ENCODE peak calls at places on chromosomes 3 and 15, in four cellular contexts. One of them, this sample, is unnamed.

GRCh38 chr15:34810455-34811146 is 15.3 kb upstream of the ACTC1 start:
- DNase-seq in cardiac fibroblast: peak; percentile 75
- DNase-seq in activated CD8-positive, alpha-beta memory T cell treated with anti-CD3 and anti-CD28 coated beads for 1 hour: no peak
- DNase-seq in activated T-helper 1 cell treated with anti-CD3 and anti-CD28 coated beads, Interleukin-2, amount 50 U/mL, for 16 hours: no peak
- DNase-seq in this sample: no peak

GRCh38 chr3:159252274-159252673 is 450.4 kb downstream of the MFSD1 start:
- DNase-seq in activated T-helper 1 cell treated with anti-CD3 and anti-CD28 coated beads, Interleukin-2, amount 50 U/mL, for 16 hours: no peak
- DNase-seq in activated CD8-positive, alpha-beta memory T cell treated with anti-CD3 and anti-CD28 coated beads for 1 hour: no peak
- DNase-seq in cardiac fibroblast: no peak
- DNase-seq in this sample: no peak

GRCh38 chr15:68795298-68795848 is 25.3 kb downstream of the ANP32A start:
- DNase-seq in activated CD8-positive, alpha-beta memory T cell treated with anti-CD3 and anti-CD28 coated beads for 1 hour: peak; percentile 33
- DNase-seq in cardiac fibroblast: peak; percentile 79
- DNase-seq in activated T-helper 1 cell treated with anti-CD3 and anti-CD28 coated beads, Interleukin-2, amount 50 U/mL, for 16 hours: peak; percentile 32
- DNase-seq in this sample: no peak

GRCh38 chr3:155024006-155024638 is 56.0 kb upstream of the MME start:
- DNase-seq in activated T-helper 1 cell treated with anti-CD3 and anti-CD28 coated beads, Interleukin-2, amount 50 U/mL, for 16 hours: no peak
- DNase-seq in cardiac fibroblast: peak; percentile 74
- DNase-seq in activated CD8-positive, alpha-beta memory T cell treated with anti-CD3 and anti-CD28 coated beads for 1 hour: no peak
- DNase-seq in this sample: no peak

GRCh38 chr3:28050895-28051294 is 190.5 kb upstream of the CMC1 start:
- DNase-seq in activated CD8-positive, alpha-beta memory T cell treated with anti-CD3 and anti-CD28 coated beads for 1 hour: no peak
- DNase-seq in activated T-helper 1 cell treated with anti-CD3 and anti-CD28 coated beads, Interleukin-2, amount 50 U/mL, for 16 hours: no peak
- DNase-seq in cardiac fibroblast: peak; percentile 53
- DNase-seq in this sample: no peak

GRCh38 chr3:23044463-23044862 is 158.7 kb upstream of the UBE2E2 start:
- DNase-seq in cardiac fibroblast: no peak
- DNase-seq in activated T-helper 1 cell treated with anti-CD3 and anti-CD28 coated beads, Interleukin-2, amount 50 U/mL, for 16 hours: no peak
- DNase-seq in activated CD8-positive, alpha-beta memory T cell treated with anti-CD3 and anti-CD28 coated beads for 1 hour: no peak
- DNase-seq in this sample: no peak

GRCh38 chr3:39378092-39378491 is 5.1 kb upstream of the SLC25A38 start:
- DNase-seq in cardiac fibroblast: peak; percentile 25
- DNase-seq in activated T-helper 1 cell treated with anti-CD3 and anti-CD28 coated beads, Interleukin-2, amount 50 U/mL, for 16 hours: no peak
- DNase-seq in activated CD8-positive, alpha-beta memory T cell treated with anti-CD3 and anti-CD28 coated beads for 1 hour: peak; percentile 25
- DNase-seq in this sample: no peak

GRCh38 chr15:94743668-94744067 is 512.3 kb downstream of the MCTP2 start:
- DNase-seq in activated T-helper 1 cell treated with anti-CD3 and anti-CD28 coated beads, Interleukin-2, amount 50 U/mL, for 16 hours: no peak
- DNase-seq in cardiac fibroblast: no peak
- DNase-seq in activated CD8-positive, alpha-beta memory T cell treated with anti-CD3 and anti-CD28 coated beads for 1 hour: no peak
- DNase-seq in this sample: no peak

GRCh38 chr3:131543714-131544113 is 40.9 kb upstream of the MRPL3 start:
- DNase-seq in activated T-helper 1 cell treated with anti-CD3 and anti-CD28 coated beads, Interleukin-2, amount 50 U/mL, for 16 hours: no peak
- DNase-seq in activated CD8-positive, alpha-beta memory T cell treated with anti-CD3 and anti-CD28 coated beads for 1 hour: no peak
- DNase-seq in cardiac fibroblast: peak; percentile 92
- DNase-seq in this sample: no peak

GRCh38 chr3:159941043-159941994 is 47.3 kb upstream of the IL12A start:
- DNase-seq in cardiac fibroblast: no peak
- DNase-seq in activated T-helper 1 cell treated with anti-CD3 and anti-CD28 coated beads, Interleukin-2, amount 50 U/mL, for 16 hours: no peak
- DNase-seq in activated CD8-positive, alpha-beta memory T cell treated with anti-CD3 and anti-CD28 coated beads for 1 hour: no peak
- DNase-seq in this sample: no peak

GRCh38 chr3:150840733-150841515 is 64.3 kb downstream of the MINDY4B start:
- DNase-seq in cardiac fibroblast: no peak
- DNase-seq in activated T-helper 1 cell treated with anti-CD3 and anti-CD28 coated beads, Interleukin-2, amount 50 U/mL, for 16 hours: no peak
- DNase-seq in activated CD8-positive, alpha-beta memory T cell treated with anti-CD3 and anti-CD28 coated beads for 1 hour: no peak
- DNase-seq in this sample: no peak

This sample was measured in stimulated activated CD8-positive, alpha-beta memory T cell treated with anti-CD3 and anti-CD28 coated beads, Interleukin-15, amount 100 ng/mL, for 24 hours.